ENCODE peak calls at places on chromosomes 11 and 22, in five cellular contexts. One of them, this sample, is unnamed.
A peak's percentile ranks its signal among the peaks of the same experiment; 100 is the strongest.

GRCh38 chr11:72247584-72247983 is 3.6 kb upstream of the PHOX2A start:
- DNase-seq in stimulated activated CD8-positive, alpha-beta memory T cell treated with anti-CD3 and anti-CD28 coated beads, Interleukin-2, amount 100 ng/mL, for 1 hour: no peak
- DNase-seq in activated naive CD8-positive, alpha-beta T cell treated with anti-CD3 and anti-CD28 coated beads for 36 hours: no peak
- DNase-seq in sigmoid colon: no peak
- DNase-seq in hypothalamus: no peak
- DNase-seq in this sample: no peak

GRCh38 chr11:2450321-2451041 is 5.7 kb downstream of the KCNQ1 start:
- DNase-seq in stimulated activated CD8-positive, alpha-beta memory T cell treated with anti-CD3 and anti-CD28 coated beads, Interleukin-2, amount 100 ng/mL, for 1 hour: no peak
- DNase-seq in activated naive CD8-positive, alpha-beta T cell treated with anti-CD3 and anti-CD28 coated beads for 36 hours: no peak
- DNase-seq in sigmoid colon: no peak
- DNase-seq in hypothalamus: no peak
- DNase-seq in this sample: no peak

GRCh38 chr11:118914178-118914918 is 11.4 kb downstream of the BCL9L start:
- DNase-seq in stimulated activated CD8-positive, alpha-beta memory T cell treated with anti-CD3 and anti-CD28 coated beads, Interleukin-2, amount 100 ng/mL, for 1 hour: peak; percentile 49
- DNase-seq in activated naive CD8-positive, alpha-beta T cell treated with anti-CD3 and anti-CD28 coated beads for 36 hours: peak; percentile 78
- DNase-seq in sigmoid colon: no peak
- DNase-seq in hypothalamus: peak; percentile 62
- DNase-seq in this sample: peak; percentile 81

GRCh38 chr11:45217991-45218390 is 68.2 kb downstream of the SYT13 start:
- DNase-seq in stimulated activated CD8-positive, alpha-beta memory T cell treated with anti-CD3 and anti-CD28 coated beads, Interleukin-2, amount 100 ng/mL, for 1 hour: no peak
- DNase-seq in activated naive CD8-positive, alpha-beta T cell treated with anti-CD3 and anti-CD28 coated beads for 36 hours: no peak
- DNase-seq in sigmoid colon: no peak
- DNase-seq in hypothalamus: no peak
- DNase-seq in this sample: no peak

GRCh38 chr22:35634015-35634414 is 14.2 kb upstream of the APOL6 start:
- DNase-seq in stimulated activated CD8-positive, alpha-beta memory T cell treated with anti-CD3 and anti-CD28 coated beads, Interleukin-2, amount 100 ng/mL, for 1 hour: no peak
- DNase-seq in activated naive CD8-positive, alpha-beta T cell treated with anti-CD3 and anti-CD28 coated beads for 36 hours: no peak
- DNase-seq in sigmoid colon: peak; percentile 25
- DNase-seq in hypothalamus: no peak
- DNase-seq in this sample: no peak

GRCh38 chr11:67307545-67308001 is 4.2 kb downstream of the SSH3 start:
- DNase-seq in stimulated activated CD8-positive, alpha-beta memory T cell treated with anti-CD3 and anti-CD28 coated beads, Interleukin-2, amount 100 ng/mL, for 1 hour: no peak
- DNase-seq in activated naive CD8-positive, alpha-beta T cell treated with anti-CD3 and anti-CD28 coated beads for 36 hours: no peak
- DNase-seq in sigmoid colon: no peak
- DNase-seq in hypothalamus: no peak
- DNase-seq in this sample: no peak

GRCh38 chr11:39807904-39808303 is 1651.5 kb downstream of the LRRC4C start:
- DNase-seq in stimulated activated CD8-positive, alpha-beta memory T cell treated with anti-CD3 and anti-CD28 coated beads, Interleukin-2, amount 100 ng/mL, for 1 hour: no peak
- DNase-seq in activated naive CD8-positive, alpha-beta T cell treated with anti-CD3 and anti-CD28 coated beads for 36 hours: no peak
- DNase-seq in sigmoid colon: no peak
- DNase-seq in hypothalamus: no peak
- DNase-seq in this sample: no peak

GRCh38 chr11:124482362-124483147 is 37.1 kb upstream of the OR8B8 start:
- DNase-seq in stimulated activated CD8-positive, alpha-beta memory T cell treated with anti-CD3 and anti-CD28 coated beads, Interleukin-2, amount 100 ng/mL, for 1 hour: no peak
- DNase-seq in activated naive CD8-positive, alpha-beta T cell treated with anti-CD3 and anti-CD28 coated beads for 36 hours: no peak
- DNase-seq in sigmoid colon: no peak
- DNase-seq in hypothalamus: no peak
- DNase-seq in this sample: no peak

GRCh38 chr11:1062075-1062820 is 12.4 kb upstream of the MUC2 start:
- DNase-seq in stimulated activated CD8-positive, alpha-beta memory T cell treated with anti-CD3 and anti-CD28 coated beads, Interleukin-2, amount 100 ng/mL, for 1 hour: no peak
- DNase-seq in activated naive CD8-positive, alpha-beta T cell treated with anti-CD3 and anti-CD28 coated beads for 36 hours: no peak
- DNase-seq in sigmoid colon: no peak
- DNase-seq in hypothalamus: no peak
- DNase-seq in this sample: no peak

GRCh38 chr11:95093548-95093947 is 3.9 kb downstream of the ENDOD1 start:
- DNase-seq in stimulated activated CD8-positive, alpha-beta memory T cell treated with anti-CD3 and anti-CD28 coated beads, Interleukin-2, amount 100 ng/mL, for 1 hour: no peak
- DNase-seq in activated naive CD8-positive, alpha-beta T cell treated with anti-CD3 and anti-CD28 coated beads for 36 hours: no peak
- DNase-seq in sigmoid colon: no peak
- DNase-seq in hypothalamus: no peak
- DNase-seq in this sample: no peak

GRCh38 chr11:2751523-2752203 is 51.9 kb upstream of the KCNQ1OT1 start:
- DNase-seq in stimulated activated CD8-positive, alpha-beta memory T cell treated with anti-CD3 and anti-CD28 coated beads, Interleukin-2, amount 100 ng/mL, for 1 hour: no peak
- DNase-seq in activated naive CD8-positive, alpha-beta T cell treated with anti-CD3 and anti-CD28 coated beads for 36 hours: no peak
- DNase-seq in sigmoid colon: peak; percentile 53
- DNase-seq in hypothalamus: no peak
- DNase-seq in this sample: no peak

GRCh38 chr11:1827095-1827797 is 7.5 kb upstream of the SYT8 start:
- DNase-seq in stimulated activated CD8-positive, alpha-beta memory T cell treated with anti-CD3 and anti-CD28 coated beads, Interleukin-2, amount 100 ng/mL, for 1 hour: no peak
- DNase-seq in activated naive CD8-positive, alpha-beta T cell treated with anti-CD3 and anti-CD28 coated beads for 36 hours: no peak
- DNase-seq in sigmoid colon: peak; percentile 72
- DNase-seq in hypothalamus: peak; percentile 46
- DNase-seq in this sample: no peak

GRCh38 chr11:44912270-44912987 is 38.3 kb downstream of the TP53I11 start:
- DNase-seq in stimulated activated CD8-positive, alpha-beta memory T cell treated with anti-CD3 and anti-CD28 coated beads, Interleukin-2, amount 100 ng/mL, for 1 hour: no peak
- DNase-seq in activated naive CD8-positive, alpha-beta T cell treated with anti-CD3 and anti-CD28 coated beads for 36 hours: no peak
- DNase-seq in sigmoid colon: no peak
- DNase-seq in hypothalamus: no peak
- DNase-seq in this sample: no peak

GRCh38 chr11:76657139-76657823 is 13.3 kb downstream of the LRRC32 start:
- DNase-seq in stimulated activated CD8-positive, alpha-beta memory T cell treated with anti-CD3 and anti-CD28 coated beads, Interleukin-2, amount 100 ng/mL, for 1 hour: no peak
- DNase-seq in activated naive CD8-positive, alpha-beta T cell treated with anti-CD3 and anti-CD28 coated beads for 36 hours: no peak
- DNase-seq in sigmoid colon: peak; percentile 50
- DNase-seq in hypothalamus: no peak
- DNase-seq in this sample: peak; percentile 3

GRCh38 chr11:17352925-17353227 is 1.3 kb downstream of the NCR3LG1 start:
- DNase-seq in stimulated activated CD8-positive, alpha-beta memory T cell treated with anti-CD3 and anti-CD28 coated beads, Interleukin-2, amount 100 ng/mL, for 1 hour: no peak
- DNase-seq in activated naive CD8-positive, alpha-beta T cell treated with anti-CD3 and anti-CD28 coated beads for 36 hours: peak; percentile 62
- DNase-seq in sigmoid colon: peak; percentile 69
- DNase-seq in hypothalamus: no peak
- DNase-seq in this sample: peak; percentile 53

GRCh38 chr11:1163911-1164735 is 6.4 kb downstream of the MUC5AC start:
- DNase-seq in stimulated activated CD8-positive, alpha-beta memory T cell treated with anti-CD3 and anti-CD28 coated beads, Interleukin-2, amount 100 ng/mL, for 1 hour: no peak
- DNase-seq in activated naive CD8-positive, alpha-beta T cell treated with anti-CD3 and anti-CD28 coated beads for 36 hours: no peak
- DNase-seq in sigmoid colon: peak; percentile 58
- DNase-seq in hypothalamus: no peak
- DNase-seq in this sample: no peak

GRCh38 chr22:45600791-45601730 is 70.6 kb upstream of the ATXN10 start:
- DNase-seq in stimulated activated CD8-positive, alpha-beta memory T cell treated with anti-CD3 and anti-CD28 coated beads, Interleukin-2, amount 100 ng/mL, for 1 hour: no peak
- DNase-seq in activated naive CD8-positive, alpha-beta T cell treated with anti-CD3 and anti-CD28 coated beads for 36 hours: no peak
- DNase-seq in sigmoid colon: peak; percentile 66
- DNase-seq in hypothalamus: no peak
- DNase-seq in this sample: no peak

GRCh38 chr11:119709638-119710346 is 19.2 kb downstream of the NECTIN1 start:
- DNase-seq in stimulated activated CD8-positive, alpha-beta memory T cell treated with anti-CD3 and anti-CD28 coated beads, Interleukin-2, amount 100 ng/mL, for 1 hour: no peak
- DNase-seq in activated naive CD8-positive, alpha-beta T cell treated with anti-CD3 and anti-CD28 coated beads for 36 hours: peak; percentile 36
- DNase-seq in sigmoid colon: no peak
- DNase-seq in hypothalamus: peak; percentile 28
- DNase-seq in this sample: peak; percentile 35

GRCh38 chr22:46516638-46517037 is 20.8 kb downstream of the CELSR1 start:
- DNase-seq in stimulated activated CD8-positive, alpha-beta memory T cell treated with anti-CD3 and anti-CD28 coated beads, Interleukin-2, amount 100 ng/mL, for 1 hour: no peak
- DNase-seq in activated naive CD8-positive, alpha-beta T cell treated with anti-CD3 and anti-CD28 coated beads for 36 hours: no peak
- DNase-seq in sigmoid colon: no peak
- DNase-seq in hypothalamus: no peak
- DNase-seq in this sample: no peak

GRCh38 chr11:96390403-96390830 is 604 bp downstream of the JRKL start:
- DNase-seq in stimulated activated CD8-positive, alpha-beta memory T cell treated with anti-CD3 and anti-CD28 coated beads, Interleukin-2, amount 100 ng/mL, for 1 hour: no peak
- DNase-seq in activated naive CD8-positive, alpha-beta T cell treated with anti-CD3 and anti-CD28 coated beads for 36 hours: no peak
- DNase-seq in sigmoid colon: no peak
- DNase-seq in hypothalamus: no peak
- DNase-seq in this sample: no peak

GRCh38 chr11:45815747-45816146 is 10.8 kb downstream of the SLC35C1 start:
- DNase-seq in stimulated activated CD8-positive, alpha-beta memory T cell treated with anti-CD3 and anti-CD28 coated beads, Interleukin-2, amount 100 ng/mL, for 1 hour: no peak
- DNase-seq in activated naive CD8-positive, alpha-beta T cell treated with anti-CD3 and anti-CD28 coated beads for 36 hours: no peak
- DNase-seq in sigmoid colon: peak; percentile 18
- DNase-seq in hypothalamus: no peak
- DNase-seq in this sample: no peak

GRCh38 chr22:27283714-27284113 is 517.8 kb downstream of the MN1 start:
- DNase-seq in stimulated activated CD8-positive, alpha-beta memory T cell treated with anti-CD3 and anti-CD28 coated beads, Interleukin-2, amount 100 ng/mL, for 1 hour: no peak
- DNase-seq in activated naive CD8-positive, alpha-beta T cell treated with anti-CD3 and anti-CD28 coated beads for 36 hours: no peak
- DNase-seq in sigmoid colon: no peak
- DNase-seq in hypothalamus: no peak
- DNase-seq in this sample: no peak

GRCh38 chr22:39132871-39133524 is 19.5 kb downstream of the CBX7 start:
- DNase-seq in stimulated activated CD8-positive, alpha-beta memory T cell treated with anti-CD3 and anti-CD28 coated beads, Interleukin-2, amount 100 ng/mL, for 1 hour: no peak
- DNase-seq in activated naive CD8-positive, alpha-beta T cell treated with anti-CD3 and anti-CD28 coated beads for 36 hours: no peak
- DNase-seq in sigmoid colon: peak; percentile 62
- DNase-seq in hypothalamus: no peak
- DNase-seq in this sample: no peak

GRCh38 chr11:65297026-65297667 is 17.5 kb upstream of the CDC42EP2 start:
- DNase-seq in stimulated activated CD8-positive, alpha-beta memory T cell treated with anti-CD3 and anti-CD28 coated beads, Interleukin-2, amount 100 ng/mL, for 1 hour: no peak
- DNase-seq in activated naive CD8-positive, alpha-beta T cell treated with anti-CD3 and anti-CD28 coated beads for 36 hours: no peak
- DNase-seq in sigmoid colon: peak; percentile 85
- DNase-seq in hypothalamus: no peak
- DNase-seq in this sample: no peak

GRCh38 chr22:27775698-27776409 is 25.7 kb downstream of the MN1 start:
- DNase-seq in stimulated activated CD8-positive, alpha-beta memory T cell treated with anti-CD3 and anti-CD28 coated beads, Interleukin-2, amount 100 ng/mL, for 1 hour: no peak
- DNase-seq in activated naive CD8-positive, alpha-beta T cell treated with anti-CD3 and anti-CD28 coated beads for 36 hours: no peak
- DNase-seq in sigmoid colon: no peak
- DNase-seq in hypothalamus: no peak
- DNase-seq in this sample: no peak

GRCh38 chr11:93614111-93614784 is 47.2 kb upstream of the CEP295 start:
- DNase-seq in stimulated activated CD8-positive, alpha-beta memory T cell treated with anti-CD3 and anti-CD28 coated beads, Interleukin-2, amount 100 ng/mL, for 1 hour: no peak
- DNase-seq in activated naive CD8-positive, alpha-beta T cell treated with anti-CD3 and anti-CD28 coated beads for 36 hours: no peak
- DNase-seq in sigmoid colon: no peak
- DNase-seq in hypothalamus: no peak
- DNase-seq in this sample: no peak

GRCh38 chr11:2917842-2918490 is 11.3 kb downstream of the PHLDA2 start:
- DNase-seq in stimulated activated CD8-positive, alpha-beta memory T cell treated with anti-CD3 and anti-CD28 coated beads, Interleukin-2, amount 100 ng/mL, for 1 hour: no peak
- DNase-seq in activated naive CD8-positive, alpha-beta T cell treated with anti-CD3 and anti-CD28 coated beads for 36 hours: no peak
- DNase-seq in sigmoid colon: no peak
- DNase-seq in hypothalamus: no peak
- DNase-seq in this sample: no peak

GRCh38 chr22:23306438-23306921 is 126.2 kb downstream of the BCR start:
- DNase-seq in stimulated activated CD8-positive, alpha-beta memory T cell treated with anti-CD3 and anti-CD28 coated beads, Interleukin-2, amount 100 ng/mL, for 1 hour: no peak
- DNase-seq in activated naive CD8-positive, alpha-beta T cell treated with anti-CD3 and anti-CD28 coated beads for 36 hours: no peak
- DNase-seq in sigmoid colon: no peak
- DNase-seq in hypothalamus: no peak
- DNase-seq in this sample: no peak

GRCh38 chr22:19648419-19648929 is 65.8 kb upstream of the SEPTIN5 start:
- DNase-seq in stimulated activated CD8-positive, alpha-beta memory T cell treated with anti-CD3 and anti-CD28 coated beads, Interleukin-2, amount 100 ng/mL, for 1 hour: no peak
- DNase-seq in activated naive CD8-positive, alpha-beta T cell treated with anti-CD3 and anti-CD28 coated beads for 36 hours: no peak
- DNase-seq in sigmoid colon: no peak
- DNase-seq in hypothalamus: no peak
- DNase-seq in this sample: no peak

GRCh38 chr11:131498631-131499053 is 128.2 kb downstream of the NTM start:
- DNase-seq in stimulated activated CD8-positive, alpha-beta memory T cell treated with anti-CD3 and anti-CD28 coated beads, Interleukin-2, amount 100 ng/mL, for 1 hour: no peak
- DNase-seq in activated naive CD8-positive, alpha-beta T cell treated with anti-CD3 and anti-CD28 coated beads for 36 hours: no peak
- DNase-seq in sigmoid colon: no peak
- DNase-seq in hypothalamus: peak; percentile 57
- DNase-seq in this sample: no peak

GRCh38 chr22:29032014-29032475 is 29.6 kb downstream of the C22orf31 start:
- DNase-seq in stimulated activated CD8-positive, alpha-beta memory T cell treated with anti-CD3 and anti-CD28 coated beads, Interleukin-2, amount 100 ng/mL, for 1 hour: no peak
- DNase-seq in activated naive CD8-positive, alpha-beta T cell treated with anti-CD3 and anti-CD28 coated beads for 36 hours: no peak
- DNase-seq in sigmoid colon: no peak
- DNase-seq in hypothalamus: no peak
- DNase-seq in this sample: no peak

GRCh38 chr11:45896392-45897068 is 10.5 kb downstream of the FREY1 start:
- DNase-seq in stimulated activated CD8-positive, alpha-beta memory T cell treated with anti-CD3 and anti-CD28 coated beads, Interleukin-2, amount 100 ng/mL, for 1 hour: no peak
- DNase-seq in activated naive CD8-positive, alpha-beta T cell treated with anti-CD3 and anti-CD28 coated beads for 36 hours: no peak
- DNase-seq in sigmoid colon: no peak
- DNase-seq in hypothalamus: peak; percentile 18
- DNase-seq in this sample: no peak

GRCh38 chr11:65498042-65498726 is 661 bp upstream of the MALAT1 start:
- DNase-seq in stimulated activated CD8-positive, alpha-beta memory T cell treated with anti-CD3 and anti-CD28 coated beads, Interleukin-2, amount 100 ng/mL, for 1 hour: peak; percentile 53
- DNase-seq in activated naive CD8-positive, alpha-beta T cell treated with anti-CD3 and anti-CD28 coated beads for 36 hours: peak; percentile 64
- DNase-seq in sigmoid colon: peak; percentile 83
- DNase-seq in hypothalamus: no peak
- DNase-seq in this sample: peak; percentile 68

GRCh38 chr22:25176175-25176574 is 23.5 kb upstream of the CRYBB3 start:
- DNase-seq in stimulated activated CD8-positive, alpha-beta memory T cell treated with anti-CD3 and anti-CD28 coated beads, Interleukin-2, amount 100 ng/mL, for 1 hour: no peak
- DNase-seq in activated naive CD8-positive, alpha-beta T cell treated with anti-CD3 and anti-CD28 coated beads for 36 hours: no peak
- DNase-seq in sigmoid colon: no peak
- DNase-seq in hypothalamus: no peak
- DNase-seq in this sample: no peak

GRCh38 chr11:128728767-128729587 is 35.1 kb downstream of the FLI1 start:
- DNase-seq in stimulated activated CD8-positive, alpha-beta memory T cell treated with anti-CD3 and anti-CD28 coated beads, Interleukin-2, amount 100 ng/mL, for 1 hour: no peak
- DNase-seq in activated naive CD8-positive, alpha-beta T cell treated with anti-CD3 and anti-CD28 coated beads for 36 hours: no peak
- DNase-seq in sigmoid colon: no peak
- DNase-seq in hypothalamus: no peak
- DNase-seq in this sample: no peak

GRCh38 chr11:39374963-39375698 is 2084.3 kb downstream of the LRRC4C start:
- DNase-seq in stimulated activated CD8-positive, alpha-beta memory T cell treated with anti-CD3 and anti-CD28 coated beads, Interleukin-2, amount 100 ng/mL, for 1 hour: no peak
- DNase-seq in activated naive CD8-positive, alpha-beta T cell treated with anti-CD3 and anti-CD28 coated beads for 36 hours: no peak
- DNase-seq in sigmoid colon: no peak
- DNase-seq in hypothalamus: no peak
- DNase-seq in this sample: no peak

GRCh38 chr11:16895306-16895705 is 118.9 kb downstream of the PLEKHA7 start:
- DNase-seq in stimulated activated CD8-positive, alpha-beta memory T cell treated with anti-CD3 and anti-CD28 coated beads, Interleukin-2, amount 100 ng/mL, for 1 hour: no peak
- DNase-seq in activated naive CD8-positive, alpha-beta T cell treated with anti-CD3 and anti-CD28 coated beads for 36 hours: no peak
- DNase-seq in sigmoid colon: no peak
- DNase-seq in hypothalamus: no peak
- DNase-seq in this sample: no peak

GRCh38 chr11:36431429-36432092 is 78.5 kb downstream of the TRAF6 start:
- DNase-seq in stimulated activated CD8-positive, alpha-beta memory T cell treated with anti-CD3 and anti-CD28 coated beads, Interleukin-2, amount 100 ng/mL, for 1 hour: no peak
- DNase-seq in activated naive CD8-positive, alpha-beta T cell treated with anti-CD3 and anti-CD28 coated beads for 36 hours: peak; percentile 40
- DNase-seq in sigmoid colon: peak; percentile 90
- DNase-seq in hypothalamus: peak; percentile 62
- DNase-seq in this sample: peak; percentile 43

This sample was measured in stimulated activated naive CD8-positive, alpha-beta T cell treated with anti-CD3 and anti-CD28 coated beads, Interleukin-15, Interleukin-2, amounts not matched to agents 100 U/mL and 50 U/mL, for 24 hours.